ENCODE peak calls at places on chromosomes 6 and 20, in five cellular contexts. Z is vagina, V is uterus, D is IMR-90, K is HCT116. U is an unnamed sample.

GRCh38 chr6:157036245-157036681 is 259.1 kb downstream of the ARID1B start:
- DNase-seq in Z (no peak), D (peak; percentile 48), V (no peak), K (no peak), U (no peak)

GRCh38 chr6:44833248-44833647 is 445.7 kb downstream of the CDC5L start:
- DNase-seq in D (no peak), K (no peak), V (no peak), Z (no peak), U (no peak)

GRCh38 chr6:27720607-27721580 is 191.3 kb downstream of the OR2B2 start:
- DNase-seq in Z (no peak), V (no peak), D (peak; percentile 24), K (peak; percentile 87), U (no peak)

GRCh38 chr20:14093652-14094051 is 98.3 kb downstream of the MACROD2 start:
- DNase-seq in Z (no peak), V (no peak), D (no peak), K (no peak), U (peak; percentile 56)

GRCh38 chr20:58111340-58112016 is 117.0 kb downstream of the ANKRD60 start:
- DNase-seq in Z (no peak), K (no peak), V (peak; percentile 6), D (no peak), U (no peak)

GRCh38 chr6:94213176-94213575 is 793.8 kb upstream of the EPHA7 start:
- DNase-seq in K (no peak), V (no peak), D (no peak), Z (no peak), U (no peak)

GRCh38 chr20:23225407-23226060 is 125.1 kb upstream of the NXT1 start:
- DNase-seq in Z (no peak), V (peak; percentile 33), D (peak; percentile 82), K (no peak), U (no peak)

GRCh38 chr6:170439366-170440351 is 113.4 kb downstream of the PSMB1 start:
- DNase-seq in D (peak; percentile 31), K (no peak), V (no peak), Z (no peak), U (no peak)

GRCh38 chr6:109059591-109060021 is 35.0 kb downstream of the SESN1 start:
- DNase-seq in K (no peak), Z (no peak), D (peak; percentile 24), V (no peak), U (no peak)

GRCh38 chr6:43037197-43037596 is 15.8 kb downstream of the RRP36 start:
- DNase-seq in V (no peak), Z (no peak), K (no peak), D (no peak), U (no peak)

GRCh38 chr6:43043310-43043709 is 10.3 kb downstream of the CUL7 start:
- DNase-seq in V (no peak), D (no peak), K (no peak), Z (no peak), U (no peak)

GRCh38 chr6:43038727-43039126 is 14.9 kb downstream of the CUL7 start:
- DNase-seq in V (no peak), K (no peak), Z (no peak), D (no peak), U (no peak)

GRCh38 chr6:43037706-43038105 is 15.9 kb downstream of the CUL7 start:
- DNase-seq in V (no peak), Z (no peak), D (no peak), K (no peak), U (no peak)

DNA sequence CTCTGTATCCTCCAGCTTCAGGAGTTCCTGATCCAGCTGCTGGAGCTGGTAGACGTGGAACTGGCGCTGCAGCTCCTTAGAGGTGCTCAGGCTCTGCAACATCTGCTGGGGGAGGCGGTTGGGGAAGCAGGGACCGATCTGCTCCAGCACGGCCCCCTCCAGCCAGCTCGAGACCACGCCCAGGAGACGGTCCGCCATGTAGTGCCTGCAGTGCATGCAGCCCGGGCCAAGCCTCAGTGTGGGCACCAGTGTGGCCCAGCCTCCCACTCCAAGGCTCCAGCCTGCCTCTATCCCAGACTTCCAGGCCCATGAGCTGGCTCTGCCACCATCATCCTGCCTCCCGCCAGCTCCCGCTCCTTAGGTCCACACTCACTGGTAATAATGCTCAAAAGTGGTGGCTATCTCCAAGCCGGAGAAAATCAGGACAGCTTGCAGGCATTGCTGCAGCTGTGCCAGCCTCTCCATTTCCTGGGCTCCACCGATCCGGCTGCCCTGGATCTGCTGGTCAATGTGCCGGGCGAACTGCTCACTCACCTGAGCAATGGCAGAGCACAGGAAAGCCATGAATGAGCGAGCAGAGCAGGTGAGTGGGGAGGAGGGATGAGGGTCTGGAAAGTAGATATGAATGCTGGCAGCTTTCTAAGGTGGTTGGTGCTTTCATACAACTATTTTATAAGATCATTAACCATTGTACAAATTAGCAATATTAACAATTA is 13.0 kb downstream of the CUL7 start:
- DNase-seq in V (no peak), K (no peak), Z (no peak), D (no peak), U (no peak)
- TF ChIP-seq POLR2A in V (no peak), K (no peak), Z (no peak), D (no peak), U (no peak)

DNA sequence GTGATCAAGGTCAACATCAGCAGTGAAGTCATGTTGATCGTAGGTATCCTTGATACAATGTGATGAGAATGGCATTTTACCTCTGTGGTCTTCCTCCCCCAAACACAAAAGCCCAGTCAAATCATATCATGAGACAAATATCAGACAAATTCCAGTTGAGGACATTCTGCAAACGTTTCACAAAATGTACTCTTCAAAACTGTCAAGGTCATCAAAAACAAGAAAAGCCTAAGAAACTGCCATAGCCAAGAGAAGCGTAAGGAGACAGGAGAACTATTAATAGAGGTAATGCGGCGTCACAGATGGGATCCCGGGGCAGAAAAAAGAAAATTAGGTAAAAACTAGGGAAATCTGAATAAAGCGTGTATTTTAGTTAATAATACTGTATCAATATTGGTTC is 7.4 kb upstream of the CDYL start:
- DNase-seq in K (no peak), Z (no peak), V (no peak), D (no peak), U (no peak)
- H3K27me3 ChIP-seq in K (no peaks in the 10 kb centered on the region), Z (no peaks in the 10 kb centered on the region), V (no peaks in the 10 kb centered on the region), D (no peaks in the 10 kb centered on the region), U (no peaks in the 10 kb centered on the region)

GRCh38 chr6:30481213-30481964 is 7.9 kb upstream of the HLA-E start:
- DNase-seq in Z (no peak), K (no peak), D (no peak), V (no peak), U (no peak)

GRCh38 chr6:30485236-30485635 is 4.1 kb upstream of the HLA-E start:
- DNase-seq in V (no peak), Z (no peak), K (no peak), D (no peak), U (no peak)

GRCh38 chr6:30483677-30484279 is 5.5 kb upstream of the HLA-E start:
- DNase-seq in Z (no peak), D (peak; percentile 74), V (peak; percentile 53), K (peak; percentile 54), U (peak; percentile 27)

DNA sequence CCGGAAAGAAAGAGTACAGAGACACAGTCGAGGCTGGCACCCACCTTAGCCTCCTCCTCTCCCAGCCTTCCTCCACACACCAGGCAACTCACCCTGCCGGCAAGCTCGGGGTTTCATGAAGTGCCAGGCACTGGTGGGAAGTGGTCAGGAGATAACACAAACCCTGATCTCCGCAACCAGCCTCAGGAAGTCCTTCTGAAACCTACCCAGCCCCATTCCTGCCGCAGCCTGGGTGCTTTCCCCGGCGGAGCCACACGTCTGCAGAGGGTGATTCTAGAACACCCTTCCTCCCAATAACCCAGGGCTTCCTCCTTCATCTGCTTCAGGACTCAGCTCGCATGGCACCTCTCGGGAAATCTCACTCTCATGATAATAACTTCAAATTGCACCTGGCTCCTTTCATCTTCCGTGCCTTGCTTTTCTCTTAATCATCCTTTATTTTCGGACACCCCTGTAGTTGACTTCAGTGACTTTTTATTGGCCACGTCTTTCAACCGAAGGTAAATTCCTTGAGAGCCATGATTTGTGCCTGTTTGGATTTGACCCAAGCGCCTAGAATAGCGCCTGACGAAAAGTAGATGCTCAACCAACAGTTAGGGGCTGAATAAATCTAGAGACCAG is 8.7 kb upstream of the HLA-E start:
- DNase-seq in D (no peak), V (no peak), K (no peak), Z (no peak), U (no peak)
- H3K4me3 ChIP-seq in D (no peak overlapping the region), V (no peak overlapping the region), K (no peak overlapping the region), Z (no peak overlapping the region), U (no peak overlapping the region)

DNA sequence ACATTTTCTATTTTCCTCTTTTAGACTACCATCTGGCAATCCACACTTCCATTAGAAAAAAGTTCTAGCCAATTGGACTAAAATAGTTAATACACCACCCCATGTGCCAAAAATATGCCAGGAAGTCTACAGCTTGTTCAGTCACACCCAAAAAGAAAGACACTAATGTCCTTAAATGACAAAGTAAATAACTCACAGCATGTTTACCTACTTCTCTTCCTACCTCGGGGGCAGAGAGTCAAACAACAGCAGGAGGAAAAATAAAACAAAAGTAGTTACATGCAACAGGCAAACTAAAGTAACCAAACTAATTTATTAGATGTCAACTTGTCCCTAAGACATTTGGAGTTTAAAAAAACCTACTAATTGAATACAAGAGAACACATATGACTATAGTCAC is 57.0 kb downstream of the UBE3D start:
- DNase-seq in Z (no peak), V (no peak), D (no peak), K (no peak), U (no peak)
- TF ChIP-seq POLR2A in Z (no peak), V (no peak), D (no peak), K (no peak), U (no peak)

GRCh38 chr20:50001784-50002311 is 19.1 kb downstream of the SNAI1 start:
- DNase-seq in V (no peak), Z (no peak), K (no peak), D (no peak), U (no peak)

GRCh38 chr20:49995586-49995985 is 12.8 kb downstream of the SNAI1 start:
- DNase-seq in K (no peak), V (no peak), Z (no peak), D (no peak), U (no peak)

GRCh38 chr20:50004175-50004574 is 21.4 kb downstream of the SNAI1 start:
- DNase-seq in V (no peak), K (no peak), D (no peak), Z (no peak), U (no peak)

GRCh38 chr20:50003253-50003656 is 20.5 kb downstream of the SNAI1 start:
- DNase-seq in V (no peak), K (no peak), D (peak; percentile 95), Z (no peak), U (no peak)

DNA sequence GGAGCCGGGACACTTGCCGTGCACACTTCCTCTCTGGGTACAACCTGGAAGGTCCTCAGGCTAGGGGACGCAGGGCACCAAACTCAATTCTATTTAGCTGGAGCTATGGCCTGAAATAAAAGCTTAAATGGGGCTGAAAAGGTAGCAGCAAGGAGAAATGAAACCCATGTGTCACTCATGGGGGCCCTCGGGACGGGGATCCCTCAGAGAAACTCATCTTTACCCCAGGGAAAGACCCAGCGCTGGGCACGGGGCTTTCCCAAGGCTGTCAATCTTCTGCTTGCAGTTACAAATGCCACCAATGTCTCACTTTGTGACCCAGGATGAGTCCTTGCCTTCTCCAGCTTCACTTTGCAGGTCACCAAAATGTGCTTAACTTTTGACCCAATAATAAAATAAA is 16.5 kb downstream of the SNAI1 start:
- DNase-seq in D (no peak), Z (no peak), V (no peak), K (no peak), U (no peak)
- H3K27me3 ChIP-seq in D (no peaks in the 10 kb centered on the region), Z (no peaks in the 10 kb centered on the region), V (no peaks in the 10 kb centered on the region), K (no peaks in the 10 kb centered on the region), U (no peaks in the 10 kb centered on the region)

GRCh38 chr6:114084327-114084890 is 113.5 kb upstream of the HDAC2 start:
- DNase-seq in Z (no peak), V (no peak), D (no peak), K (no peak), U (no peak)
- H3K4me3 ChIP-seq in Z (no peak overlapping the region), V (no peak overlapping the region), D (no peak overlapping the region), K (no peak overlapping the region), U (no peak overlapping the region)